ENCODE peak calls at places on chromosomes 7 and 10, in five cellular contexts. M is AG10803, U is cardiac fibroblast, E is fibroblast of the aortic adventitia, Q is A549. X is an unnamed sample.

GRCh38 chr10:121631296-121631695 is 33.1 kb upstream of the FGFR2 start:
- DNase-seq in U (no peak), M (no peak), E (no peak), Q (no peak), X (no peak)

GRCh38 chr10:131123496-131123895 is 188.0 kb downstream of the TCERG1L start:
- DNase-seq in Q (no peak), U (no peak), E (no peak), M (no peak), X (no peak)

GRCh38 chr10:75234683-75235374 is 928 bp downstream of the COMTD1 start:
- DNase-seq in Q (no peak), E (no peak), U (no peak), M (no peak), X (no peak)

GRCh38 chr7:67950321-67951083 is 953.9 kb downstream of the TYW1 start:
- DNase-seq in U (no peak), Q (no peak), M (peak; percentile 1), E (no peak), X (no peak)

GRCh38 chr10:28839600-28840007 is 162.3 kb downstream of the BAMBI start:
- DNase-seq in E (peak; percentile 65), M (no peak), U (peak; percentile 38), Q (peak; percentile 69), X (no peak)

GRCh38 chr10:94000638-94001420 is 7.1 kb downstream of the PLCE1 start:
- DNase-seq in E (no peak), U (no peak), Q (no peak), M (no peak), X (no peak)

GRCh38 chr7:142855756-142856564 is 1.1 kb downstream of the EPHB6 start:
- DNase-seq in Q (no peak), M (peak; percentile 37), E (peak; percentile 70), U (peak; percentile 13), X (no peak)

GRCh38 chr7:134669845-134670373 is 23.3 kb downstream of the BPGM start:
- DNase-seq in E (peak; percentile 82), M (peak; percentile 82), U (peak; percentile 98), Q (peak; percentile 73), X (no peak)

GRCh38 chr7:69365588-69366241 is 232.6 kb upstream of the AUTS2 start:
- DNase-seq in U (no peak), M (peak; percentile 88), E (peak; percentile 18), Q (peak; percentile 77), X (no peak)

GRCh38 chr7:134891262-134892001 is 94.9 kb upstream of the AGBL3 start:
- DNase-seq in U (peak; percentile 97), E (peak; percentile 99), Q (peak; percentile 97), M (peak; percentile 93), X (no peak)

GRCh38 chr7:81264116-81264515 is 345.3 kb upstream of the SEMA3C start:
- DNase-seq in Q (peak; percentile 16), U (peak; percentile 57), E (no peak), M (no peak), X (no peak)

GRCh38 chr7:30423793-30424505 is 54.6 kb downstream of the NOD1 start:
- DNase-seq in Q (no peak), E (no peak), M (no peak), U (no peak), X (no peak)

GRCh38 chr7:13185139-13185538 is 497.7 kb downstream of the ARL4A start:
- DNase-seq in U (no peak), M (no peak), Q (no peak), E (no peak), X (no peak)

GRCh38 chr10:43781480-43782361 is 133.0 kb upstream of the ZNF32 start:
- DNase-seq in M (no peak), U (no peak), E (peak; percentile 16), Q (no peak), X (no peak)

GRCh38 chr7:99453105-99453504 is 12.9 kb downstream of the ATP5MF start:
- DNase-seq in E (no peak), U (no peak), Q (no peak), M (no peak), X (no peak)

GRCh38 chr7:30923774-30924413 is 12.2 kb downstream of the AQP1 start:
- DNase-seq in U (no peak), M (no peak), E (no peak), Q (no peak), X (no peak)

GRCh38 chr7:121041516-121042148 is 53.1 kb downstream of the CPED1 start:
- DNase-seq in Q (no peak), U (peak; percentile 41), M (no peak), E (peak; percentile 42), X (no peak)

GRCh38 chr10:85508159-85508558 is 858.4 kb downstream of the GRID1 start:
- DNase-seq in Q (no peak), U (no peak), M (no peak), E (no peak), X (no peak)

GRCh38 chr7:148911626-148912025 is 27.5 kb upstream of the EZH2 start:
- DNase-seq in M (no peak), E (no peak), U (no peak), Q (no peak), X (no peak)

GRCh38 chr10:19250542-19250941 is 201.9 kb downstream of the MALRD1 start:
- DNase-seq in U (peak; percentile 7), M (no peak), Q (no peak), E (peak; percentile 1), X (no peak)

GRCh38 chr7:50119815-50120637 is 27.0 kb upstream of the ZPBP start:
- DNase-seq in Q (peak; percentile 5), U (no peak), M (no peak), E (no peak), X (no peak)

GRCh38 chr10:118968071-118968470 is 61.4 kb upstream of the NANOS1 start:
- DNase-seq in Q (no peak), U (no peak), M (no peak), E (no peak), X (no peak)

GRCh38 chr10:88840881-88841280 is 10.8 kb downstream of the ANKRD22 start:
- DNase-seq in E (no peak), M (no peak), U (no peak), Q (no peak), X (no peak)

GRCh38 chr7:156640949-156641485 is 443 bp downstream of the RNF32 start:
- DNase-seq in U (peak; percentile 59), Q (peak; percentile 53), M (peak; percentile 29), E (peak; percentile 37), X (no peak)

GRCh38 chr7:148670807-148671206 is 27.9 kb upstream of the CUL1 start:
- DNase-seq in M (no peak), Q (no peak), E (no peak), U (no peak), X (no peak)

DNA sequence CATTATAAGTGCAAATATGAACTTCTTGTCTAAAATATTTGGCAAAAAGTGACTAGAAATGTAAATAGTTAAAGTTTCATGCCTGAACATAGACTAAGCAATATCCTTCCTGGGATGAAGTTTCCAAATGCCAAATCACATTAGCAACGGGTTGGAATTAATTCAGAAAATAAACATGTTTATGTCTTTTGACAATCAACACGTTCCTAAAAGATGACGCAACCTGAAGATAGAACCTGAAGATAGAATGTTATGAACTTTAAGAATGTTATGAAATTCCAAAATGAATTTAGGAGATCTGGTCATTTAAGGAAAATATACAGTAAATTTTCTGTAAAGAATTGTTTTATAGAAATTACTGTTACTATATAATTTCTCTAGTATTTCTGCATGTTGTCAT is 9.2 kb downstream of the LAMB4 start:
- DNase-seq in U (no peak), Q (no peak), M (peak; percentile 16), E (no peak), X (no peak)
- TF ChIP-seq CTCF in U (no peak), Q (no peak), M (no peak), E (no peak), X (no peak)

GRCh38 chr10:133274751-133275682 is 1.7 kb downstream of the ADAM8 start:
- DNase-seq in E (no peak), Q (no peak), U (no peak), M (no peak), X (no peak)
- H3K4me3 ChIP-seq in E (no peak overlapping the region), Q (no peak overlapping the region), U (no peak overlapping the region), M (no peak overlapping the region), X (no peak overlapping the region)

DNA sequence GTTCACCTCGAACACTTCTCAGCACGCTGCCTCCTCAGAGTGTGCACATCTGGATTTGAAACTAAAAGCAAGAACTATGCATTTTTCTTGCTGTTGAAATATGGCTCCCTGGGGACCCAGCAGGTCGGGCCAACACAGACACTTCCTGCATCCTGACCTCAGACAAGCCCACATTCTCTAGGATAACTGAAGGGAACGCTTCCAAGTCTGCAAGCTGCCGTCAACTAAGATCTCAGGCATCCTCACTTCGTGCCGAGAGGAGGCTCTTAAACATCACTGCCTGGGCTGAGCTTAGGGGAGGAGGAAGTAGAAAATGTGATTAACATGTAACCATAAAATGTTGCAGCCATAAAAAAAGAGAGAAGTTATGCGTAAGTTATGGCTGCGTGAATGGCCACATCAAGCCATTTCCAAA is 65.5 kb downstream of the PYROXD2 start:
- DNase-seq in M (peak; percentile 100), U (peak; percentile 100), Q (no peak), E (peak; percentile 100), X (peak; percentile 100)
- TF ChIP-seq CTCF in M (no peak), U (no peak), Q (no peak), E (no peak), X (no peak)

GRCh38 chr10:13891542-13892431 is 305.0 kb downstream of the PRPF18 start:
- DNase-seq in E (no peak), Q (no peak), U (no peak), M (peak; percentile 23), X (no peak)
- H3K4me3 ChIP-seq in E (peak overlapping the region; percentile 80), Q (peak overlapping the region; percentile 19), U (peak overlapping the region; percentile 58), M (peak overlapping the region; percentile 65), X (peak overlapping the region; percentile 60)

GRCh38 chr7:23696916-23697441 is 13.0 kb upstream of the STK31 start:
- DNase-seq in U (peak; percentile 70), Q (peak; percentile 85), E (peak; percentile 51), M (peak; percentile 56), X (no peak)
- TF ChIP-seq CTCF in U (peak; percentile 75), Q (peak; percentile 71), E (peak; percentile 63), M (peak; percentile 67), X (peak; percentile 75)

GRCh38 chr10:30186371-30186875 is 127.0 kb upstream of the JCAD start:
- DNase-seq in E (no peak), Q (no peak), U (no peak), M (peak; percentile 8), X (no peak)
- H3K4me3 ChIP-seq in E (no peak overlapping the region), Q (no peak overlapping the region), U (no peak overlapping the region), M (no peak overlapping the region), X (no peak overlapping the region)